ENCODE peak calls at places on chromosome 22, in ten cellular contexts. One of them, this sample, is unnamed.

GRCh38 chr22:29328566-29329500 is 13.3 kb upstream of the RASL10A start:
- DNase-seq in GM06990: no peak
- DNase-seq in esophagus squamous epithelium: no peak
- DNase-seq in fibroblast of the aortic adventitia: no peak
- DNase-seq in Peyer's patch: no peak
- DNase-seq in AG04450: no peak
- DNase-seq in fibroblast of pulmonary artery: no peak
- DNase-seq in IMR-90: peak
- DNase-seq in tibial artery: no peak
- DNase-seq in HFF-Myc: no peak
- DNase-seq in this sample: no peak

GRCh38 chr22:33389927-33390326 is 331.7 kb upstream of the SYN3 start:
- DNase-seq in fibroblast of pulmonary artery: peak
- DNase-seq in esophagus squamous epithelium: no peak
- DNase-seq in IMR-90: peak
- DNase-seq in HFF-Myc: no peak
- DNase-seq in tibial artery: no peak
- DNase-seq in Peyer's patch: no peak
- DNase-seq in GM06990: no peak
- DNase-seq in fibroblast of the aortic adventitia: no peak
- DNase-seq in AG04450: peak
- DNase-seq in this sample: no peak

GRCh38 chr22:49964493-49965290 is 4.1 kb downstream of the PIM3 start:
- DNase-seq in Peyer's patch: peak
- DNase-seq in fibroblast of pulmonary artery: no peak
- DNase-seq in tibial artery: peak
- DNase-seq in HFF-Myc: no peak
- DNase-seq in GM06990: peak
- DNase-seq in AG04450: no peak
- DNase-seq in IMR-90: no peak
- DNase-seq in fibroblast of the aortic adventitia: no peak
- DNase-seq in esophagus squamous epithelium: no peak
- DNase-seq in this sample: no peak

GRCh38 chr22:34765115-34765514 is 300.8 kb upstream of the ISX start:
- DNase-seq in AG04450: no peak
- DNase-seq in IMR-90: no peak
- DNase-seq in tibial artery: no peak
- DNase-seq in fibroblast of pulmonary artery: no peak
- DNase-seq in esophagus squamous epithelium: no peak
- DNase-seq in GM06990: no peak
- DNase-seq in fibroblast of the aortic adventitia: no peak
- DNase-seq in HFF-Myc: no peak
- DNase-seq in Peyer's patch: no peak
- DNase-seq in this sample: no peak

GRCh38 chr22:29108137-29108536 is 35.3 kb downstream of the KREMEN1 start:
- DNase-seq in AG04450: no peak
- DNase-seq in GM06990: no peak
- DNase-seq in fibroblast of pulmonary artery: peak
- DNase-seq in tibial artery: no peak
- DNase-seq in Peyer's patch: no peak
- DNase-seq in HFF-Myc: no peak
- DNase-seq in fibroblast of the aortic adventitia: peak
- DNase-seq in esophagus squamous epithelium: no peak
- DNase-seq in IMR-90: peak
- DNase-seq in this sample: peak

GRCh38 chr22:34414467-34415440 is 494.5 kb upstream of the LARGE1 start:
- DNase-seq in AG04450: no peak
- DNase-seq in fibroblast of pulmonary artery: peak
- DNase-seq in HFF-Myc: peak
- DNase-seq in GM06990: peak
- DNase-seq in fibroblast of the aortic adventitia: no peak
- DNase-seq in tibial artery: no peak
- DNase-seq in IMR-90: no peak
- DNase-seq in Peyer's patch: peak
- DNase-seq in esophagus squamous epithelium: no peak
- DNase-seq in this sample: peak

GRCh38 chr22:24230911-24231656 is 13.8 kb downstream of the GGT5 start:
- DNase-seq in AG04450: no peak
- DNase-seq in Peyer's patch: peak
- DNase-seq in esophagus squamous epithelium: no peak
- DNase-seq in fibroblast of the aortic adventitia: no peak
- DNase-seq in fibroblast of pulmonary artery: no peak
- DNase-seq in IMR-90: no peak
- DNase-seq in HFF-Myc: no peak
- DNase-seq in GM06990: no peak
- DNase-seq in tibial artery: peak
- DNase-seq in this sample: no peak

GRCh38 chr22:41271787-41272186 is 14.2 kb downstream of the RANGAP1 start:
- DNase-seq in AG04450: no peak
- DNase-seq in Peyer's patch: no peak
- DNase-seq in esophagus squamous epithelium: no peak
- DNase-seq in fibroblast of the aortic adventitia: no peak
- DNase-seq in GM06990: no peak
- DNase-seq in IMR-90: no peak
- DNase-seq in tibial artery: no peak
- DNase-seq in fibroblast of pulmonary artery: no peak
- DNase-seq in HFF-Myc: no peak
- DNase-seq in this sample: no peak

GRCh38 chr22:36979511-36979910 is 39.7 kb downstream of the TST start:
- DNase-seq in HFF-Myc: no peak
- DNase-seq in fibroblast of pulmonary artery: no peak
- DNase-seq in AG04450: no peak
- DNase-seq in Peyer's patch: no peak
- DNase-seq in IMR-90: no peak
- DNase-seq in esophagus squamous epithelium: no peak
- DNase-seq in fibroblast of the aortic adventitia: no peak
- DNase-seq in tibial artery: no peak
- DNase-seq in GM06990: no peak
- DNase-seq in this sample: no peak

GRCh38 chr22:36981247-36981775 is 37.9 kb downstream of the TST start:
- DNase-seq in tibial artery: no peak
- DNase-seq in HFF-Myc: no peak
- DNase-seq in IMR-90: no peak
- DNase-seq in GM06990: no peak
- DNase-seq in AG04450: no peak
- DNase-seq in fibroblast of pulmonary artery: no peak
- DNase-seq in esophagus squamous epithelium: no peak
- DNase-seq in Peyer's patch: no peak
- DNase-seq in fibroblast of the aortic adventitia: no peak
- DNase-seq in this sample: no peak

GRCh38 chr22:36979016-36979415 is 40.2 kb downstream of the TST start:
- DNase-seq in Peyer's patch: no peak
- DNase-seq in GM06990: no peak
- DNase-seq in tibial artery: no peak
- DNase-seq in esophagus squamous epithelium: no peak
- DNase-seq in IMR-90: no peak
- DNase-seq in fibroblast of pulmonary artery: no peak
- DNase-seq in HFF-Myc: no peak
- DNase-seq in AG04450: no peak
- DNase-seq in fibroblast of the aortic adventitia: no peak
- DNase-seq in this sample: no peak

GRCh38 chr22:36977947-36978660 is 41.1 kb downstream of the TST start:
- DNase-seq in GM06990: peak
- DNase-seq in fibroblast of pulmonary artery: peak
- DNase-seq in HFF-Myc: peak
- DNase-seq in Peyer's patch: peak
- DNase-seq in fibroblast of the aortic adventitia: peak
- DNase-seq in AG04450: peak
- DNase-seq in esophagus squamous epithelium: peak
- DNase-seq in IMR-90: peak
- DNase-seq in tibial artery: peak
- DNase-seq in this sample: peak

GRCh38 chr22:36977401-36977861 is 41.8 kb downstream of the TST start:
- DNase-seq in tibial artery: no peak
- DNase-seq in fibroblast of pulmonary artery: no peak
- DNase-seq in GM06990: peak
- DNase-seq in esophagus squamous epithelium: no peak
- DNase-seq in IMR-90: peak
- DNase-seq in Peyer's patch: peak
- DNase-seq in AG04450: no peak
- DNase-seq in fibroblast of the aortic adventitia: peak
- DNase-seq in HFF-Myc: no peak
- DNase-seq in this sample: peak
- TF ChIP-seq CTCF in tibial artery: no peak
- TF ChIP-seq CTCF in fibroblast of pulmonary artery: peak
- TF ChIP-seq CTCF in GM06990: peak
- TF ChIP-seq CTCF in esophagus squamous epithelium: peak
- TF ChIP-seq CTCF in IMR-90: peak
- TF ChIP-seq CTCF in Peyer's patch: peak
- TF ChIP-seq CTCF in AG04450: peak
- TF ChIP-seq CTCF in fibroblast of the aortic adventitia: peak
- TF ChIP-seq CTCF in HFF-Myc: peak
- TF ChIP-seq CTCF in this sample: peak

DNA sequence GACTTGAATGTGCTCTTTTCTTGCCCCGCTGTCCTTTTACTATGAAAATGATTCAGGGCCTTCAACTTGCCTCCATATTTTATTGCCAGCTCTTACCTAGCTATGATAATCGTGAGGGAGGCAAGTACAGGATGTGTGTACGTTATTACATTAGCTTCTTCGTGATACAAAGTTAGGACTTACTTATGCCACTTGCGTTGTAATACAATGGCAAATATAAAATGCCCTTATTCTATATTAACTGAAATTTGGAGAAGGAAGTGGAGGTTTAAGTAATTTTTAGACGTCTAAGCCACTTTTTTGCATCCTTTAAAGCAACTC is 10.8 kb upstream of the CCT8L2 start:
- DNase-seq in fibroblast of pulmonary artery: no peak
- DNase-seq in GM06990: no peak
- DNase-seq in HFF-Myc: no peak
- DNase-seq in IMR-90: no peak
- DNase-seq in esophagus squamous epithelium: no peak
- DNase-seq in fibroblast of the aortic adventitia: no peak
- DNase-seq in tibial artery: no peak
- DNase-seq in Peyer's patch: no peak
- DNase-seq in AG04450: no peak
- DNase-seq in this sample: no peak
- H3K4me3 ChIP-seq in fibroblast of pulmonary artery: peak
- H3K4me3 ChIP-seq in GM06990: no peak
- H3K4me3 ChIP-seq in HFF-Myc: no peak
- H3K4me3 ChIP-seq in IMR-90: no peak
- H3K4me3 ChIP-seq in esophagus squamous epithelium: no peak
- H3K4me3 ChIP-seq in fibroblast of the aortic adventitia: peak
- H3K4me3 ChIP-seq in tibial artery: peak
- H3K4me3 ChIP-seq in Peyer's patch: no peak
- H3K4me3 ChIP-seq in AG04450: no peak
- H3K4me3 ChIP-seq in this sample: no peak

GRCh38 chr22:46539169-46539568 is 1.7 kb upstream of the CELSR1 start:
- DNase-seq in IMR-90: no peak
- DNase-seq in AG04450: no peak
- DNase-seq in tibial artery: no peak
- DNase-seq in HFF-Myc: no peak
- DNase-seq in Peyer's patch: no peak
- DNase-seq in GM06990: no peak
- DNase-seq in esophagus squamous epithelium: no peak
- DNase-seq in fibroblast of pulmonary artery: no peak
- DNase-seq in fibroblast of the aortic adventitia: no peak
- DNase-seq in this sample: no peak

GRCh38 chr22:46537221-46537945 is at the start of gene CELSR1:
- DNase-seq in IMR-90: peak
- DNase-seq in AG04450: no peak
- DNase-seq in fibroblast of the aortic adventitia: peak
- DNase-seq in fibroblast of pulmonary artery: peak
- DNase-seq in Peyer's patch: no peak
- DNase-seq in GM06990: no peak
- DNase-seq in HFF-Myc: no peak
- DNase-seq in tibial artery: no peak
- DNase-seq in esophagus squamous epithelium: no peak
- DNase-seq in this sample: no peak

GRCh38 chr22:46538816-46539163 is 1.4 kb upstream of the CELSR1 start:
- DNase-seq in tibial artery: no peak
- DNase-seq in IMR-90: peak
- DNase-seq in Peyer's patch: no peak
- DNase-seq in fibroblast of the aortic adventitia: peak
- DNase-seq in esophagus squamous epithelium: no peak
- DNase-seq in fibroblast of pulmonary artery: peak
- DNase-seq in AG04450: no peak
- DNase-seq in GM06990: no peak
- DNase-seq in HFF-Myc: no peak
- DNase-seq in this sample: no peak

GRCh38 chr22:46536559-46537220 is 730 bp downstream of the CELSR1 start:
- DNase-seq in Peyer's patch: no peak
- DNase-seq in AG04450: no peak
- DNase-seq in fibroblast of the aortic adventitia: no peak
- DNase-seq in HFF-Myc: no peak
- DNase-seq in esophagus squamous epithelium: no peak
- DNase-seq in IMR-90: no peak
- DNase-seq in GM06990: no peak
- DNase-seq in tibial artery: no peak
- DNase-seq in fibroblast of pulmonary artery: no peak
- DNase-seq in this sample: no peak

GRCh38 chr22:46537946-46538815 is 761 bp upstream of the CELSR1 start:
- DNase-seq in IMR-90: peak
- DNase-seq in fibroblast of pulmonary artery: peak
- DNase-seq in Peyer's patch: no peak
- DNase-seq in GM06990: no peak
- DNase-seq in esophagus squamous epithelium: no peak
- DNase-seq in fibroblast of the aortic adventitia: peak
- DNase-seq in tibial artery: no peak
- DNase-seq in AG04450: no peak
- DNase-seq in HFF-Myc: no peak
- DNase-seq in this sample: peak
- TF ChIP-seq CTCF in IMR-90: no peak
- TF ChIP-seq CTCF in fibroblast of pulmonary artery: no peak
- TF ChIP-seq CTCF in Peyer's patch: no peak
- TF ChIP-seq CTCF in GM06990: no peak
- TF ChIP-seq CTCF in esophagus squamous epithelium: no peak
- TF ChIP-seq CTCF in fibroblast of the aortic adventitia: peak
- TF ChIP-seq CTCF in tibial artery: no peak
- TF ChIP-seq CTCF in AG04450: peak
- TF ChIP-seq CTCF in HFF-Myc: no peak
- TF ChIP-seq CTCF in this sample: no peak

DNA sequence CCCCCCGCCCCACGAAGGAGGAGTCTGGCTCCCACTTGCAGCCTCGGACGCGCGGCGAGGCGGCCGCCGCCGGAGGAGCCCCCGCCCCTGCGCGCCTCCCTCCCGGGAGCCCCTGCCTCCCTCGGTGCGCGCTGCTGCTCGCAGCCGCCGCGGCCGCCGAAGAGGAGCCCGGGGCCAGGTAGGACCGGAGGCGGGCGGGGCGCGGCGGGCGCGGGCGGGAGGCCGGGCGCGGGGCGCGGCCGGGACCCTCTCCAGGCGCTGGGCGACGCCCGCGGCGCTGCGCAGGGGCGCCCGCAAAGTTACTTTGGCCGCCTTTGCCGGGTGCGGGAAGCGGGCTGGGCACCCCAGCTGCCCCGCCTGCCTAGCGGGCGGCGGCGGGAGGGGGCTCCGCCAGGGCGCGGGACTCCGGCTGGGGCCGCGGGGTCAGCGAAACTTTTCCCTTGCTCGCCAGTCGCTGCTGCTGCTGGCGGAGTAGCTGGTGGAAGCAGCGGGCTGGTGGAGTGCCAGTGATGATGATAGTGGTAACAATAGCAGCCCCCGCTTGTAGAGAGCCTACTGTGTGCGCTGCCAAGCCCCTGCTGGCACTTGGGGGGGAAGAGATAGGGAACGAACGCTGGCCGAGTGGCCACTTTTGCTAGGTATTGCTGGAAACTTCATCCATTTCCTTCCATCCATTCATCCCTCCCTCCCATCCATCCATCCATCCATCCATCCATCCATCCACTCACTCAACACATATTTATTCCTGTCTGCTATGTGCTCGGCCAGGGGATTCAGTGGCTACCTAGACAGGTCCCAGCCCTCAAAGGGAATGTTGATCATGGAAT is at the start of gene MPPED1:
- DNase-seq in GM06990: no peak
- DNase-seq in fibroblast of the aortic adventitia: no peak
- DNase-seq in AG04450: no peak
- DNase-seq in Peyer's patch: no peak
- DNase-seq in IMR-90: no peak
- DNase-seq in HFF-Myc: no peak
- DNase-seq in fibroblast of pulmonary artery: no peak
- DNase-seq in tibial artery: no peak
- DNase-seq in esophagus squamous epithelium: no peak
- DNase-seq in this sample: no peak
- H3K4me3 ChIP-seq in GM06990: no peak
- H3K4me3 ChIP-seq in fibroblast of the aortic adventitia: no peak
- H3K4me3 ChIP-seq in AG04450: no peak
- H3K4me3 ChIP-seq in Peyer's patch: no peak
- H3K4me3 ChIP-seq in IMR-90: no peak
- H3K4me3 ChIP-seq in HFF-Myc: no peak
- H3K4me3 ChIP-seq in fibroblast of pulmonary artery: no peak
- H3K4me3 ChIP-seq in tibial artery: no peak
- H3K4me3 ChIP-seq in esophagus squamous epithelium: no peak
- H3K4me3 ChIP-seq in this sample: no peak

This sample was measured in fibroblast of villous mesenchyme.